ENCODE peak calls at places on chromosomes 4 and X, in nine cellular contexts. F is ACHN, H is foreskin fibroblast, X is T-helper 9 cell, O is coronary artery, P is psoas muscle, Z is SK-N-DZ, Q is heart left ventricle, M is osteoblast. L is an unnamed sample.

GRCh38 chrX:40007746-40008705 is 89.7 kb downstream of the BCOR start:
- DNase-seq in Z (no peak), P (no peak), Q (no peak), M (peak), O (no peak), F (no peak), H (no peak), X (no peak), L (no peak)

GRCh38 chr4:183142566-183143545 is 43.8 kb downstream of the WWC2 start:
- DNase-seq in P (peak), H (peak), O (no peak), X (no peak), Z (no peak), Q (no peak), M (peak), F (peak), L (no peak)

GRCh38 chr4:167897116-167897515 is 195.2 kb upstream of the ANXA10 start:
- DNase-seq in H (peak), X (no peak), P (no peak), O (no peak), F (no peak), Z (peak), M (no peak), Q (no peak), L (peak)

GRCh38 chr4:41334182-41334581 is 77.5 kb downstream of the UCHL1 start:
- DNase-seq in M (no peak), Z (no peak), P (no peak), O (no peak), F (no peak), H (no peak), X (no peak), Q (no peak), L (no peak)

GRCh38 chr4:184487503-184487902 is 13.2 kb upstream of the IRF2 start:
- DNase-seq in M (no peak), Q (no peak), O (no peak), Z (no peak), P (no peak), F (no peak), X (no peak), H (no peak), L (no peak)

GRCh38 chr4:55612341-55612740 is 20.3 kb upstream of the PDCL2 start:
- DNase-seq in Q (no peak), F (no peak), P (no peak), H (no peak), M (no peak), X (no peak), O (no peak), Z (no peak), L (no peak)

GRCh38 chr4:82889287-82889686 is 1.7 kb downstream of the SEC31A start:
- DNase-seq in H (no peak), O (no peak), F (no peak), X (no peak), M (no peak), Z (no peak), Q (no peak), P (no peak), L (no peak)

GRCh38 chrX:46561931-46562721 is 11.4 kb upstream of the CHST7 start:
- DNase-seq in M (no peak), P (no peak), F (no peak), O (no peak), H (no peak), Z (no peak), Q (no peak), X (no peak), L (no peak)

L was measured in kidney epithelial cell.